ENCODE peak calls at places on chromosomes 11 and 22, in four cellular contexts. O is germinal center, H is Karpas-422, E is psoas muscle. X is an unnamed sample.

GRCh38 chr11:41201156-41201555 is 258.3 kb downstream of the LRRC4C start:
- DNase-seq in O (no peak), H (peak), E (no peak), X (no peak)

GRCh38 chr11:119789766-119790407 is 60.9 kb upstream of the NECTIN1 start:
- DNase-seq in O (no peak), H (no peak), E (no peak), X (no peak)

GRCh38 chr11:112694813-112695212 is 266.4 kb upstream of the NCAM1 start:
- DNase-seq in O (no peak), H (no peak), E (no peak), X (no peak)

GRCh38 chr22:50465531-50465930 is 9.3 kb downstream of the SBF1 start:
- DNase-seq in O (no peak), H (no peak), E (no peak), X (no peak)

GRCh38 chr11:87239001-87239400 is 201.3 kb downstream of the TMEM135 start:
- DNase-seq in O (no peak), H (no peak), E (no peak), X (no peak)

GRCh38 chr11:77270921-77271320 is 30.6 kb downstream of the GDPD4 start:
- DNase-seq in O (no peak), H (no peak), E (no peak), X (no peak)

GRCh38 chr22:20989323-20990138 is 7.4 kb downstream of the LZTR1 start:
- DNase-seq in O (no peak), H (no peak), E (no peak), X (no peak)

GRCh38 chr11:73185680-73186293 is 32.3 kb upstream of the P2RY2 start:
- DNase-seq in O (no peak), H (no peak), E (peak), X (no peak)

GRCh38 chr11:120133216-120134105 is 4.5 kb downstream of the TRIM29 start:
- DNase-seq in O (no peak), H (no peak), E (no peak), X (no peak)

GRCh38 chr11:65861533-65862183 is 1.4 kb downstream of the MUS81 start:
- DNase-seq in O (no peak), H (no peak), E (no peak), X (no peak)

GRCh38 chr22:21778705-21779363 is 43.2 kb upstream of the YPEL1 start:
- DNase-seq in O (no peak), H (no peak), E (no peak), X (no peak)

GRCh38 chr11:77884186-77884828 is 63.4 kb downstream of the AAMDC start:
- DNase-seq in O (no peak), H (no peak), E (no peak), X (no peak)

GRCh38 chr22:29331658-29332300 is 16.3 kb upstream of the RASL10A start:
- DNase-seq in O (no peak), H (no peak), E (no peak), X (no peak)

GRCh38 chr22:46054091-46054877 is 77.3 kb upstream of the WNT7B start:
- DNase-seq in O (peak), H (peak), E (peak), X (peak)

GRCh38 chr11:1198766-1199688 is 23.8 kb upstream of the MUC5B start:
- DNase-seq in O (no peak), H (peak), E (peak), X (no peak)

GRCh38 chr11:44940835-44941234 is 9.8 kb downstream of the TP53I11 start:
- DNase-seq in O (no peak), H (no peak), E (no peak), X (no peak)

GRCh38 chr11:105211806-105212531 is 72.4 kb upstream of the CARD18 start:
- DNase-seq in O (no peak), H (no peak), E (no peak), X (no peak)

GRCh38 chr11:117239295-117239694 is 6.8 kb downstream of the RNF214 start:
- DNase-seq in O (no peak), H (peak), E (no peak), X (no peak)

GRCh38 chr22:25161017-25161915 is 38.4 kb upstream of the CRYBB3 start:
- DNase-seq in O (no peak), H (no peak), E (no peak), X (no peak)

GRCh38 chr11:87097582-87097981 is 59.8 kb downstream of the TMEM135 start:
- DNase-seq in O (peak), H (peak), E (no peak), X (no peak)

GRCh38 chr22:25623310-25623734 is 58.8 kb downstream of the GRK3 start:
- DNase-seq in O (no peak), H (no peak), E (no peak), X (no peak)

GRCh38 chr11:73759520-73760065 is 1.3 kb downstream of the RAB6A start:
- DNase-seq in O (no peak), H (peak), E (no peak), X (no peak)

GRCh38 chr11:118436639-118437045 is 350 bp downstream of the KMT2A start:
- DNase-seq in O (no peak), H (peak), E (peak), X (no peak)